ENCODE peak calls at places on chromosomes 11 and 22, in seven cellular contexts. Q, C, V, S, I, W and F are unnamed samples.

GRCh38 chr11:1392111-1392510 is 2.4 kb downstream of the BRSK2 start:
- DNase-seq in W (no peak), S (no peak), Q (no peak), V (no peak), C (no peak), I (no peak), F (no peak)

GRCh38 chr11:60858236-60858635 is 2.5 kb upstream of the PTGDR2 start:
- DNase-seq in W (no peak), C (no peak), Q (no peak), V (no peak), S (no peak), I (no peak), F (no peak)

GRCh38 chr11:33835143-33835878 is 56.6 kb downstream of the LMO2 start:
- DNase-seq in C (no peak), S (peak; percentile 26), Q (peak; percentile 56), V (peak; percentile 76), W (no peak), I (peak; percentile 51), F (peak; percentile 51)

GRCh38 chr11:26580929-26581328 is 8.9 kb upstream of the MUC15 start:
- DNase-seq in W (no peak), V (peak; percentile 74), C (no peak), Q (peak; percentile 79), S (no peak), I (no peak), F (no peak)

GRCh38 chr11:47508595-47509555 is 44.1 kb downstream of the CELF1 start:
- DNase-seq in S (no peak), V (no peak), I (peak; percentile 52), C (no peak), W (no peak), Q (no peak), F (no peak)

GRCh38 chr11:34405079-34405858 is 33.5 kb upstream of the CAT start:
- DNase-seq in Q (peak; percentile 72), S (peak; percentile 6), V (peak; percentile 11), I (peak; percentile 57), W (peak; percentile 36), C (no peak), F (no peak)

GRCh38 chr11:284081-285020 is 4.6 kb upstream of the PGGHG start:
- DNase-seq in Q (no peak), S (no peak), C (peak; percentile 34), V (no peak), I (no peak), W (no peak), F (no peak)

GRCh38 chr11:36945384-36945783 is 347.3 kb upstream of the RAG2 start:
- DNase-seq in W (no peak), I (no peak), C (no peak), S (no peak), V (peak; percentile 5), Q (no peak), F (no peak)

GRCh38 chr11:46710821-46711269 is 8.2 kb upstream of the F2 start:
- DNase-seq in S (no peak), Q (peak; percentile 96), V (peak; percentile 96), W (peak; percentile 75), I (no peak), C (peak; percentile 57), F (no peak)

GRCh38 chr11:73271936-73272679 is at the start of gene P2RY6:
- DNase-seq in S (peak; percentile 17), W (peak; percentile 52), V (peak; percentile 39), C (no peak), I (peak; percentile 69), Q (peak; percentile 14), F (no peak)

GRCh38 chr22:17990167-17990566 is 34.2 kb downstream of the MICAL3 start:
- DNase-seq in S (no peak), I (no peak), W (peak; percentile 61), V (peak; percentile 43), Q (no peak), C (no peak), F (no peak)

GRCh38 chr11:12382451-12382850 is 5.1 kb downstream of the PARVA start:
- DNase-seq in V (peak; percentile 44), C (no peak), S (no peak), I (no peak), Q (no peak), W (no peak), F (no peak)

GRCh38 chr11:75495749-75496641 is 29.7 kb downstream of the GDPD5 start:
- DNase-seq in W (no peak), V (no peak), I (no peak), Q (no peak), C (no peak), S (no peak), F (no peak)

GRCh38 chr22:24833881-24834495 is 28.0 kb downstream of the SGSM1 start:
- DNase-seq in V (no peak), I (no peak), W (no peak), S (no peak), C (no peak), Q (no peak), F (no peak)

GRCh38 chr11:78838417-78838816 is 263.8 kb upstream of the NARS2 start:
- DNase-seq in V (no peak), I (no peak), S (no peak), W (no peak), C (no peak), Q (no peak), F (no peak)

GRCh38 chr11:119594639-119595249 is 134.3 kb downstream of the NECTIN1 start:
- DNase-seq in W (peak; percentile 64), I (no peak), C (no peak), V (peak; percentile 72), S (no peak), Q (peak; percentile 86), F (no peak)

GRCh38 chr11:126113515-126113957 is 50.9 kb upstream of the CDON start:
- DNase-seq in I (no peak), W (peak; percentile 93), Q (peak; percentile 81), C (peak; percentile 87), V (peak; percentile 87), S (peak; percentile 86), F (peak; percentile 97)

GRCh38 chr11:13745165-13745564 is 76.7 kb downstream of the FAR1 start:
- DNase-seq in V (peak; percentile 5), Q (no peak), C (no peak), S (no peak), I (no peak), W (no peak), F (no peak)

GRCh38 chr11:118653684-118654390 is 25.6 kb downstream of the TREH start:
- DNase-seq in S (no peak), V (no peak), I (no peak), W (no peak), C (no peak), Q (no peak), F (no peak)

GRCh38 chr11:28756977-28757376 is 648.8 kb downstream of the METTL15 start:
- DNase-seq in S (peak; percentile 40), Q (peak; percentile 89), C (no peak), W (peak; percentile 96), I (no peak), V (peak; percentile 86), F (no peak)